ENCODE peak calls at places on chromosomes 4 and X, in eight cellular contexts. K is nephron progenitor cell, I is Peyer's patch, J is GM06990, S is esophagus squamous epithelium, M is cardiac muscle cell, C is breast epithelium, B is H9. U is an unnamed sample.

GRCh38 chrX:57772637-57773036 is 92.6 kb upstream of the NLRP2B start:
- DNase-seq in B (no peak), M (no peak), C (no peak), I (no peak), J (no peak), K (no peak), S (no peak), U (no peak)

GRCh38 chr4:140800686-140801085 is 44.5 kb upstream of the TBC1D9 start:
- DNase-seq in C (no peak), J (no peak), M (no peak), K (no peak), S (no peak), B (no peak), I (peak), U (no peak)

GRCh38 chr4:107050525-107051135 is 14.5 kb upstream of the DKK2 start:
- DNase-seq in C (no peak), M (peak), K (no peak), I (no peak), J (no peak), S (no peak), B (no peak), U (no peak)

GRCh38 chrX:51148848-51149247 is 183.8 kb upstream of the NUDT10 start:
- DNase-seq in S (no peak), C (no peak), M (peak), K (no peak), I (no peak), J (no peak), B (peak), U (no peak)

GRCh38 chr4:186404562-186405134 is 138.7 kb downstream of the F11 start:
- DNase-seq in B (no peak), M (no peak), C (no peak), K (no peak), I (no peak), J (no peak), S (no peak), U (no peak)

GRCh38 chr4:167721574-167721973 is 370.8 kb upstream of the ANXA10 start:
- DNase-seq in B (no peak), I (no peak), J (no peak), M (no peak), K (no peak), C (no peak), S (no peak), U (no peak)

GRCh38 chrX:45515262-45516215 is 314.9 kb upstream of the DIPK2B start:
- DNase-seq in M (peak), B (no peak), I (peak), J (no peak), S (no peak), K (no peak), C (no peak), U (peak)

GRCh38 chr4:149830823-149831222 is 15.2 kb upstream of the IQCM start:
- DNase-seq in M (no peak), K (no peak), C (no peak), S (no peak), I (no peak), B (no peak), J (no peak), U (no peak)

GRCh38 chr4:7055111-7055989 is 12.2 kb downstream of the TADA2B start:
- DNase-seq in S (no peak), M (no peak), C (no peak), K (no peak), J (no peak), I (no peak), B (no peak), U (no peak)

GRCh38 chr4:1370321-1371124 is 23.5 kb downstream of the UVSSA start:
- DNase-seq in C (peak), B (no peak), S (no peak), M (no peak), I (no peak), K (no peak), J (no peak), U (no peak)

GRCh38 chr4:57037982-57038604 is 59.4 kb downstream of the POLR2B start:
- DNase-seq in J (peak), I (peak), B (peak), K (peak), S (no peak), M (peak), C (peak), U (no peak)

GRCh38 chrX:93673056-93673868 is at the start of gene NAP1L3:
- DNase-seq in B (peak), J (peak), M (peak), I (peak), K (peak), C (no peak), S (no peak), U (peak)

GRCh38 chr4:108681321-108681809 is 31.0 kb downstream of the OSTC start:
- DNase-seq in J (no peak), B (no peak), S (no peak), I (no peak), C (no peak), M (no peak), K (no peak), U (no peak)

GRCh38 chrX:12153741-12154140 is 15.5 kb downstream of the FRMPD4 start:
- DNase-seq in C (no peak), K (no peak), M (no peak), B (no peak), J (no peak), I (no peak), S (no peak), U (no peak)
- TF ChIP-seq CTCF in C (no peak), K (no peak), M (no peak), B (no peak), J (no peak), I (no peak), S (no peak), U (no peak)

DNA sequence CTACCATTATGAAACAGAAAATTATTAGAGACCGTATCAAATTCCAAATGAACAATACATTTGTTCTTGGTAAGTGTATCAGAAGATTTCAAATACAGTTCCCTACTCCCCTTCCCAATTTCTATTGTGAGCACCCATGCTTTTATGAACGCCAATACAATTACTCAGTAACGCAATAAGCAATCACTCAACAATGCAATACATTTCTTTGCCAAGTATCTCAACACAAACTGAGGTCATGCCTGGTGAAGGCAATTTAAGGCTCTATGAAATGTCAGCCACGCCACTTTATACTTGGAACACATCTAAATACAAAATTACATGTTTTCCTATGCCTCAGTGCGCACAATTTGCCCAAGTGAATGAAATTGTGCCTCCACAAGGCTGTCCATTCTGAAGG is 712 bp downstream of the PNPLA4 start:
- DNase-seq in M (no peak), B (no peak), J (no peak), C (no peak), I (no peak), K (no peak), S (no peak), U (no peak)
- TF ChIP-seq CTCF in M (no peak), B (no peak), J (no peak), C (no peak), I (no peak), K (no peak), S (no peak), U (no peak)

GRCh38 chr4:153153339-153153851 is 50.8 kb upstream of the TRIM2 start:
- DNase-seq in K (peak), I (peak), S (no peak), B (peak), C (no peak), M (peak), J (peak), U (no peak)

GRCh38 chr4:153159016-153159415 is 45.2 kb upstream of the TRIM2 start:
- DNase-seq in I (no peak), C (no peak), S (no peak), M (no peak), K (no peak), J (no peak), B (no peak), U (no peak)

GRCh38 chr4:153154010-153154975 is 50.0 kb upstream of the TRIM2 start:
- DNase-seq in J (no peak), B (no peak), K (no peak), S (no peak), C (no peak), I (no peak), M (peak), U (no peak)

GRCh38 chr4:153159728-153160221 is 44.5 kb upstream of the TRIM2 start:
- DNase-seq in M (no peak), I (no peak), K (no peak), C (no peak), S (no peak), B (no peak), J (no peak), U (no peak)

DNA sequence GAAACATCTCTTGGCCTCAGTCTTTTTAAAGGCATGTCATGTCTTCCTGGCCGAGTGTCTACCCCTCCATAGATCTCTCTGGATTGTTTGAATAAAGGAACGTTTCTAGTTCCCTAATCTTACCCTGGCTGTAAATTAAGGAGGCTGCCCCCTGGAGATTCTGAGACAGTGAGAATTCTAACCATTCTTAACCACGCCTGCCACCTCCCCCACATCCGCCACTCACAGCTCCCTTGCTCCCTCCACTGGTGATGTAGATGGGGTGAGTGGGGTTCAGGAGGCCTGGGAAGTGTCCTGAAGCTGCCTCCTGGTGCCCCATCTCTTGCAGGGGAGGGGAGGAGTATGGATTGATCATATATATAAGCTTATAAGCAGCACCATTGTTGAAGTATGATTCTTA is 48.0 kb upstream of the TRIM2 start:
- DNase-seq in M (no peak), K (peak), B (no peak), S (no peak), C (no peak), J (no peak), I (no peak), U (no peak)
- TF ChIP-seq CTCF in M (peak), K (no peak), B (peak), S (no peak), C (no peak), J (peak), I (no peak), U (no peak)

GRCh38 chr4:66972087-66972486 is 573.2 kb downstream of the CENPC start:
- DNase-seq in S (no peak), J (no peak), K (no peak), M (no peak), C (no peak), B (no peak), I (no peak), U (no peak)
- TF ChIP-seq CTCF in S (no peak), J (no peak), K (no peak), M (no peak), C (no peak), B (peak), I (no peak), U (no peak)

DNA sequence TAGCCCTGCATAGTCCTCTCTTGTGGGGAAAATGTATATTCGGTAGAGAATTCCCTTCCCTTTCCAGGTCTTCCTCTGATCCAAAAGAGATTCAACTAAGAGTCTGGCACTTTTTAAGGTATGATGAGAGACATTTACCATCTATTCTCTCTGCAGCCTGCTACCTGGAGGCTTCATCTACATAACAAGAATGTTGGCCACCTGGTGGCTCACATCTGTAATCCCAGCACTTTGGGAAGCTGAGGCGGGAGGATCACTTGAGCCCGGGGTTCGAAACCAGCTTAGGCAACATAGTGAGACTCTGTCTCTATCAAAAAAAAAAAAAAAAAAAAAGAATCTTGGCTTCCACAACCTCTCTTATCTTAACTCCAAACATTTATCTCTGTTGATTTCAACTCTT is 40.4 kb upstream of the NOCT start:
- DNase-seq in B (peak), C (no peak), K (no peak), S (no peak), I (no peak), J (no peak), M (no peak), U (no peak)
- TF ChIP-seq CTCF in B (peak), C (no peak), K (peak), S (no peak), I (no peak), J (no peak), M (no peak), U (no peak)

GRCh38 chr4:69576251-69576877 is 63.1 kb downstream of the UGT2A2 start:
- DNase-seq in S (no peak), J (no peak), I (no peak), K (no peak), M (no peak), B (no peak), C (no peak), U (no peak)
- TF ChIP-seq CTCF in S (no peak), J (no peak), I (no peak), K (no peak), M (no peak), B (no peak), C (no peak), U (no peak)

GRCh38 chrX:148552775-148553174 is 52.4 kb downstream of the AFF2 start:
- DNase-seq in K (no peak), C (no peak), J (no peak), B (no peak), S (no peak), I (no peak), M (no peak), U (no peak)
- TF ChIP-seq CTCF in K (peak), C (no peak), J (peak), B (peak), S (peak), I (no peak), M (peak), U (no peak)

DNA sequence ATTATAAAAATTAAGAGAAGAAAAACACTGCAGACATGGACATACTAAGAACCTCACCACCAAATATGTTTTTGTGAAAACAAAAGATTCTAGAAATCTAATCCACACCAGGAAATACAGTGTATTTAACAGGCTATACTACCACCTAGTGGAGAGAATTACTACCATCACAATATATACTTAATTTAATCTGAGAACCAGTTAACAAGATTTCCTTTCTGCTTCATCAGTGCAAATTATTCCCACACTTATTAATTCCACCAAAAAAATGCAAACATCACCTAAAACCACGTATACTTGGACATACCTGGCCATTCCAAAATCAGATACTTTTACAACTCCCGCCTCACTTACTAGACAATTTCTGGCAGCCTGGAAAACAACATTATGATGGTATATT is 7.0 kb upstream of the TXK start:
- DNase-seq in K (no peak), B (no peak), S (no peak), J (no peak), I (no peak), C (no peak), M (peak), U (no peak)
- TF ChIP-seq CTCF in K (peak), B (peak), S (peak), J (peak), I (peak), C (no peak), M (peak), U (peak)

GRCh38 chr4:55762815-55763214 is 56.8 kb upstream of the EXOC1L start:
- DNase-seq in I (no peak), C (no peak), J (no peak), K (peak), M (no peak), S (no peak), B (no peak), U (no peak)

GRCh38 chr4:55770662-55771061 is 48.9 kb upstream of the EXOC1L start:
- DNase-seq in C (no peak), S (no peak), J (no peak), B (no peak), I (no peak), M (no peak), K (no peak), U (no peak)

GRCh38 chr4:55768291-55768690 is 51.3 kb upstream of the EXOC1L start:
- DNase-seq in I (no peak), B (peak), M (no peak), K (no peak), S (no peak), C (no peak), J (no peak), U (no peak)

GRCh38 chr4:55765070-55765469 is 54.5 kb upstream of the EXOC1L start:
- DNase-seq in S (no peak), J (no peak), M (no peak), I (no peak), B (no peak), C (no peak), K (no peak), U (no peak)
- TF ChIP-seq CTCF in S (no peak), J (no peak), M (no peak), I (no peak), B (no peak), C (no peak), K (no peak), U (no peak)

U was measured in coronary artery.